ENCODE peak calls at places on chromosomes 7 and 10, in eight cellular contexts. A is MM.1S; K is left ventricle myocardium superior; Q is activated naive CD4-positive, alpha-beta T cell treated with anti-CD3 and anti-CD28 coated beads for 36 hours; D is stimulated activated naive B cell treated with anti-CD40 and anti-IgM and Interleukin-4, amounts not matched to agents 10 μg/mL and 1 μg/mL and 100 μg/mL, for 72 hours; T is effector memory CD8-positive, alpha-beta T cell; B is NCI-H1417; C is AG08395. L is an unnamed sample.

GRCh38 chr10:121453160-121453559 is 145.1 kb downstream of the FGFR2 start:
- DNase-seq in A (no peak), K (no peak), Q (no peak), D (no peak), T (no peak), B (no peak), C (no peak), L (no peak)

GRCh38 chr7:33299425-33299824 is 170.1 kb downstream of the BBS9 start:
- DNase-seq in A (no peak), K (no peak), Q (no peak), D (no peak), T (no peak), B (no peak), C (no peak), L (no peak)

GRCh38 chr7:150898475-150899011 is 46.2 kb downstream of the AOC1 start:
- DNase-seq in A (peak), K (peak), Q (peak), D (peak), T (peak), B (peak), C (peak), L (peak)

GRCh38 chr7:94239661-94240234 is 154.9 kb upstream of the COL1A2 start:
- DNase-seq in A (no peak), K (peak), Q (no peak), D (no peak), T (no peak), B (peak), C (no peak), L (no peak)

GRCh38 chr7:18356195-18356645 is 139.3 kb upstream of the HDAC9 start:
- DNase-seq in A (peak), K (no peak), Q (no peak), D (no peak), T (peak), B (peak), C (peak), L (no peak)

GRCh38 chr7:11298220-11298619 is 324.5 kb downstream of the PHF14 start:
- DNase-seq in A (no peak), K (no peak), Q (no peak), D (no peak), T (no peak), B (no peak), C (no peak), L (no peak)

GRCh38 chr10:29533046-29533445 is 101.7 kb downstream of the SVIL start:
- DNase-seq in A (no peak), K (no peak), Q (no peak), D (no peak), T (no peak), B (no peak), C (no peak), L (no peak)

GRCh38 chr7:42053834-42054233 is 183.2 kb downstream of the GLI3 start:
- DNase-seq in A (no peak), K (no peak), Q (no peak), D (no peak), T (no peak), B (no peak), C (peak), L (no peak)

GRCh38 chr7:29976265-29976664 is 13.3 kb downstream of the SCRN1 start:
- DNase-seq in A (no peak), K (no peak), Q (no peak), D (no peak), T (no peak), B (no peak), C (no peak), L (no peak)

GRCh38 chr10:132506711-132507466 is 30.7 kb upstream of the INPP5A start:
- DNase-seq in A (no peak), K (no peak), Q (no peak), D (no peak), T (no peak), B (no peak), C (peak), L (no peak)

GRCh38 chr7:42227523-42227922 is 9.5 kb downstream of the GLI3 start:
- DNase-seq in A (peak), K (no peak), Q (peak), D (peak), T (no peak), B (no peak), C (no peak), L (no peak)

GRCh38 chr10:5553400-5554170 is 28.8 kb downstream of the CALML3 start:
- DNase-seq in A (no peak), K (no peak), Q (no peak), D (no peak), T (no peak), B (no peak), C (no peak), L (no peak)

GRCh38 chr10:11823122-11823988 is at the start of gene PROSER2:
- DNase-seq in A (no peak), K (peak), Q (peak), D (peak), T (no peak), B (peak), C (peak), L (peak)

GRCh38 chr7:50303082-50303893 is 1.2 kb upstream of the IKZF1 start:
- DNase-seq in A (no peak), K (no peak), Q (peak), D (no peak), T (peak), B (no peak), C (no peak), L (no peak)

GRCh38 chr10:133124357-133125211 is 35.4 kb upstream of the KNDC1 start:
- DNase-seq in A (no peak), K (peak), Q (peak), D (no peak), T (no peak), B (peak), C (peak), L (no peak)

GRCh38 chr7:27634892-27635538 is 27.7 kb downstream of the HIBADH start:
- DNase-seq in A (no peak), K (no peak), Q (no peak), D (no peak), T (no peak), B (no peak), C (no peak), L (no peak)

GRCh38 chr10:86191686-86192085 is 174.9 kb downstream of the GRID1 start:
- DNase-seq in A (no peak), K (no peak), Q (no peak), D (no peak), T (no peak), B (no peak), C (no peak), L (no peak)

GRCh38 chr10:22992075-22992474 is 64.2 kb downstream of the ARMC3 start:
- DNase-seq in A (peak), K (no peak), Q (peak), D (no peak), T (no peak), B (peak), C (no peak), L (no peak)

GRCh38 chr10:84510121-84510520 is 181.7 kb downstream of the CCSER2 start:
- DNase-seq in A (no peak), K (no peak), Q (no peak), D (no peak), T (no peak), B (no peak), C (no peak), L (no peak)

GRCh38 chr10:63094405-63094804 is 38.7 kb upstream of the NRBF2 start:
- DNase-seq in A (no peak), K (no peak), Q (no peak), D (no peak), T (no peak), B (no peak), C (no peak), L (no peak)

GRCh38 chr7:128728608-128729007 is 10.6 kb upstream of the CALU start:
- DNase-seq in A (no peak), K (no peak), Q (no peak), D (no peak), T (no peak), B (no peak), C (peak), L (no peak)

GRCh38 chr10:21458496-21458895 is 67.0 kb downstream of the SKIDA1 start:
- DNase-seq in A (no peak), K (no peak), Q (no peak), D (no peak), T (no peak), B (no peak), C (no peak), L (no peak)